ENCODE peak calls at places on chromosomes 5 and 9, in ten cellular contexts. One of them, this sample, is unnamed.

GRCh38 chr9:111691686-111692329 is 30.4 kb downstream of the GNG10 start:
- DNase-seq in nephron progenitor cell: no peak
- DNase-seq in SK-MEL-5: peak; percentile 81
- DNase-seq in Daoy: peak; percentile 22
- DNase-seq in CD4-positive, alpha-beta memory T cell: no peak
- DNase-seq in endodermal cell: no peak
- DNase-seq in stromal cell of bone marrow: peak; percentile 33
- DNase-seq in HTR-8/SVneo: peak; percentile 25
- DNase-seq in iris pigment epithelial cell: peak; percentile 52
- DNase-seq in upper lobe of right lung: no peak
- DNase-seq in this sample: peak; percentile 55

GRCh38 chr5:97915101-97915500 is 732.1 kb upstream of the RIOK2 start:
- DNase-seq in nephron progenitor cell: no peak
- DNase-seq in SK-MEL-5: no peak
- DNase-seq in Daoy: no peak
- DNase-seq in CD4-positive, alpha-beta memory T cell: no peak
- DNase-seq in endodermal cell: no peak
- DNase-seq in stromal cell of bone marrow: no peak
- DNase-seq in HTR-8/SVneo: no peak
- DNase-seq in iris pigment epithelial cell: no peak
- DNase-seq in upper lobe of right lung: no peak
- DNase-seq in this sample: no peak

GRCh38 chr9:69865986-69866385 is 45.4 kb downstream of the CFAP95 start:
- DNase-seq in nephron progenitor cell: no peak
- DNase-seq in SK-MEL-5: no peak
- DNase-seq in Daoy: no peak
- DNase-seq in CD4-positive, alpha-beta memory T cell: no peak
- DNase-seq in endodermal cell: no peak
- DNase-seq in stromal cell of bone marrow: no peak
- DNase-seq in HTR-8/SVneo: no peak
- DNase-seq in iris pigment epithelial cell: no peak
- DNase-seq in upper lobe of right lung: no peak
- DNase-seq in this sample: no peak

GRCh38 chr5:8864053-8864452 is 681.8 kb downstream of the SEMA5A start:
- DNase-seq in nephron progenitor cell: no peak
- DNase-seq in SK-MEL-5: peak; percentile 92
- DNase-seq in Daoy: peak; percentile 11
- DNase-seq in CD4-positive, alpha-beta memory T cell: no peak
- DNase-seq in endodermal cell: peak; percentile 86
- DNase-seq in stromal cell of bone marrow: no peak
- DNase-seq in HTR-8/SVneo: peak; percentile 33
- DNase-seq in iris pigment epithelial cell: peak; percentile 50
- DNase-seq in upper lobe of right lung: no peak
- DNase-seq in this sample: peak; percentile 62

GRCh38 chr5:73654171-73654811 is 28.3 kb downstream of the ARHGEF28 start:
- DNase-seq in nephron progenitor cell: no peak
- DNase-seq in SK-MEL-5: peak; percentile 13
- DNase-seq in Daoy: peak; percentile 63
- DNase-seq in CD4-positive, alpha-beta memory T cell: no peak
- DNase-seq in endodermal cell: no peak
- DNase-seq in stromal cell of bone marrow: no peak
- DNase-seq in HTR-8/SVneo: no peak
- DNase-seq in iris pigment epithelial cell: peak; percentile 78
- DNase-seq in upper lobe of right lung: no peak
- DNase-seq in this sample: peak; percentile 88

GRCh38 chr9:21801683-21802417 is 586 bp upstream of the MTAP start:
- DNase-seq in nephron progenitor cell: peak; percentile 68
- DNase-seq in SK-MEL-5: no peak
- DNase-seq in Daoy: no peak
- DNase-seq in CD4-positive, alpha-beta memory T cell: peak; percentile 47
- DNase-seq in endodermal cell: peak; percentile 92
- DNase-seq in stromal cell of bone marrow: peak; percentile 75
- DNase-seq in HTR-8/SVneo: peak; percentile 27
- DNase-seq in iris pigment epithelial cell: peak; percentile 92
- DNase-seq in upper lobe of right lung: peak; percentile 89
- DNase-seq in this sample: peak; percentile 86

GRCh38 chr5:56639491-56639890 is 175.9 kb upstream of the MAP3K1 start:
- DNase-seq in nephron progenitor cell: no peak
- DNase-seq in SK-MEL-5: no peak
- DNase-seq in Daoy: no peak
- DNase-seq in CD4-positive, alpha-beta memory T cell: no peak
- DNase-seq in endodermal cell: no peak
- DNase-seq in stromal cell of bone marrow: no peak
- DNase-seq in HTR-8/SVneo: no peak
- DNase-seq in iris pigment epithelial cell: no peak
- DNase-seq in upper lobe of right lung: no peak
- DNase-seq in this sample: no peak

GRCh38 chr5:21236104-21236503 is 1248.1 kb upstream of the CDH18 start:
- DNase-seq in nephron progenitor cell: no peak
- DNase-seq in SK-MEL-5: no peak
- DNase-seq in Daoy: no peak
- DNase-seq in CD4-positive, alpha-beta memory T cell: no peak
- DNase-seq in endodermal cell: no peak
- DNase-seq in stromal cell of bone marrow: no peak
- DNase-seq in HTR-8/SVneo: no peak
- DNase-seq in iris pigment epithelial cell: no peak
- DNase-seq in upper lobe of right lung: no peak
- DNase-seq in this sample: peak; percentile 49

GRCh38 chr5:175195698-175196656 is 248.0 kb downstream of the DRD1 start:
- DNase-seq in nephron progenitor cell: peak; percentile 40
- DNase-seq in SK-MEL-5: no peak
- DNase-seq in Daoy: peak; percentile 9
- DNase-seq in CD4-positive, alpha-beta memory T cell: no peak
- DNase-seq in endodermal cell: peak; percentile 66
- DNase-seq in stromal cell of bone marrow: no peak
- DNase-seq in HTR-8/SVneo: peak; percentile 18
- DNase-seq in iris pigment epithelial cell: no peak
- DNase-seq in upper lobe of right lung: no peak
- DNase-seq in this sample: no peak

GRCh38 chr9:20636883-20637440 is 14.7 kb upstream of the MLLT3 start:
- DNase-seq in nephron progenitor cell: no peak
- DNase-seq in SK-MEL-5: no peak
- DNase-seq in Daoy: no peak
- DNase-seq in CD4-positive, alpha-beta memory T cell: no peak
- DNase-seq in endodermal cell: peak; percentile 62
- DNase-seq in stromal cell of bone marrow: no peak
- DNase-seq in HTR-8/SVneo: no peak
- DNase-seq in iris pigment epithelial cell: peak; percentile 73
- DNase-seq in upper lobe of right lung: no peak
- DNase-seq in this sample: no peak

GRCh38 chr9:135605238-135605781 is 34.0 kb downstream of the GLT6D1 start:
- DNase-seq in nephron progenitor cell: no peak
- DNase-seq in SK-MEL-5: no peak
- DNase-seq in Daoy: no peak
- DNase-seq in CD4-positive, alpha-beta memory T cell: peak; percentile 20
- DNase-seq in endodermal cell: no peak
- DNase-seq in stromal cell of bone marrow: no peak
- DNase-seq in HTR-8/SVneo: no peak
- DNase-seq in iris pigment epithelial cell: no peak
- DNase-seq in upper lobe of right lung: peak; percentile 53
- DNase-seq in this sample: no peak

GRCh38 chr5:95069948-95070347 is 214.9 kb downstream of the MCTP1 start:
- DNase-seq in nephron progenitor cell: no peak
- DNase-seq in SK-MEL-5: no peak
- DNase-seq in Daoy: no peak
- DNase-seq in CD4-positive, alpha-beta memory T cell: no peak
- DNase-seq in endodermal cell: no peak
- DNase-seq in stromal cell of bone marrow: no peak
- DNase-seq in HTR-8/SVneo: no peak
- DNase-seq in iris pigment epithelial cell: peak; percentile 23
- DNase-seq in upper lobe of right lung: no peak
- DNase-seq in this sample: no peak

GRCh38 chr5:141135030-141135717 is at the start of gene PCDHB5:
- DNase-seq in nephron progenitor cell: peak; percentile 14
- DNase-seq in SK-MEL-5: peak; percentile 80
- DNase-seq in Daoy: peak; percentile 60
- DNase-seq in CD4-positive, alpha-beta memory T cell: no peak
- DNase-seq in endodermal cell: peak; percentile 91
- DNase-seq in stromal cell of bone marrow: peak; percentile 5
- DNase-seq in HTR-8/SVneo: peak; percentile 72
- DNase-seq in iris pigment epithelial cell: peak; percentile 3
- DNase-seq in upper lobe of right lung: no peak
- DNase-seq in this sample: no peak

GRCh38 chr9:209143-209758 is 5.4 kb upstream of the DOCK8 start:
- DNase-seq in nephron progenitor cell: no peak
- DNase-seq in SK-MEL-5: no peak
- DNase-seq in Daoy: no peak
- DNase-seq in CD4-positive, alpha-beta memory T cell: no peak
- DNase-seq in endodermal cell: no peak
- DNase-seq in stromal cell of bone marrow: no peak
- DNase-seq in HTR-8/SVneo: no peak
- DNase-seq in iris pigment epithelial cell: no peak
- DNase-seq in upper lobe of right lung: no peak
- DNase-seq in this sample: no peak

This sample was measured in HCEC 1CT.